ENCODE peak calls at places on chromosome 21, in seven cellular contexts. One of them, this sample, is unnamed.

GRCh38 chr21:27631471-27631870 is 664.6 kb upstream of the ADAMTS5 start:
- DNase-seq in heart left ventricle: no peak
- DNase-seq in heart right ventricle: no peak
- DNase-seq in OCI-LY7: no peak
- DNase-seq in colonic mucosa: no peak
- DNase-seq in left ventricle myocardium inferior: no peak
- DNase-seq in esophagus squamous epithelium: no peak
- DNase-seq in this sample: no peak

GRCh38 chr21:21232320-21232719 is 234.1 kb downstream of the NCAM2 start:
- DNase-seq in heart left ventricle: no peak
- DNase-seq in esophagus squamous epithelium: no peak
- DNase-seq in colonic mucosa: no peak
- DNase-seq in heart right ventricle: no peak
- DNase-seq in left ventricle myocardium inferior: no peak
- DNase-seq in OCI-LY7: no peak
- DNase-seq in this sample: no peak

GRCh38 chr21:25424045-25424444 is 183.2 kb downstream of the MRPL39 start:
- DNase-seq in esophagus squamous epithelium: no peak
- DNase-seq in heart left ventricle: no peak
- DNase-seq in colonic mucosa: no peak
- DNase-seq in heart right ventricle: no peak
- DNase-seq in left ventricle myocardium inferior: no peak
- DNase-seq in OCI-LY7: peak; percentile 1
- DNase-seq in this sample: no peak

GRCh38 chr21:38503588-38503987 is 5.3 kb upstream of the ERG start:
- DNase-seq in left ventricle myocardium inferior: no peak
- DNase-seq in OCI-LY7: no peak
- DNase-seq in colonic mucosa: no peak
- DNase-seq in heart right ventricle: peak; percentile 31
- DNase-seq in esophagus squamous epithelium: no peak
- DNase-seq in heart left ventricle: no peak
- DNase-seq in this sample: peak; percentile 84

GRCh38 chr21:26966978-26967913 is at the start of gene ADAMTS5:
- DNase-seq in colonic mucosa: peak; percentile 28
- DNase-seq in left ventricle myocardium inferior: peak; percentile 51
- DNase-seq in OCI-LY7: no peak
- DNase-seq in esophagus squamous epithelium: no peak
- DNase-seq in heart left ventricle: peak; percentile 72
- DNase-seq in heart right ventricle: peak; percentile 35
- DNase-seq in this sample: no peak

GRCh38 chr21:35652872-35653271 is 407.5 kb downstream of the SETD4 start:
- DNase-seq in heart right ventricle: no peak
- DNase-seq in left ventricle myocardium inferior: no peak
- DNase-seq in colonic mucosa: no peak
- DNase-seq in OCI-LY7: no peak
- DNase-seq in esophagus squamous epithelium: no peak
- DNase-seq in heart left ventricle: no peak
- DNase-seq in this sample: no peak

GRCh38 chr21:20970691-20971090 is 27.5 kb upstream of the NCAM2 start:
- DNase-seq in OCI-LY7: no peak
- DNase-seq in esophagus squamous epithelium: no peak
- DNase-seq in colonic mucosa: no peak
- DNase-seq in heart left ventricle: no peak
- DNase-seq in left ventricle myocardium inferior: no peak
- DNase-seq in heart right ventricle: no peak
- DNase-seq in this sample: no peak

GRCh38 chr21:38219049-38219628 is 37.7 kb upstream of the KCNJ15 start:
- DNase-seq in esophagus squamous epithelium: no peak
- DNase-seq in OCI-LY7: peak; percentile 53
- DNase-seq in left ventricle myocardium inferior: peak; percentile 46
- DNase-seq in colonic mucosa: peak; percentile 78
- DNase-seq in heart left ventricle: peak; percentile 70
- DNase-seq in heart right ventricle: peak; percentile 72
- DNase-seq in this sample: no peak

GRCh38 chr21:23155281-23155680 is 2157.1 kb downstream of the NCAM2 start:
- DNase-seq in heart right ventricle: no peak
- DNase-seq in colonic mucosa: no peak
- DNase-seq in esophagus squamous epithelium: no peak
- DNase-seq in OCI-LY7: no peak
- DNase-seq in heart left ventricle: no peak
- DNase-seq in left ventricle myocardium inferior: no peak
- DNase-seq in this sample: no peak

GRCh38 chr21:37804001-37804400 is 112.3 kb downstream of the KCNJ6 start:
- DNase-seq in OCI-LY7: no peak
- DNase-seq in esophagus squamous epithelium: no peak
- DNase-seq in heart left ventricle: no peak
- DNase-seq in left ventricle myocardium inferior: no peak
- DNase-seq in colonic mucosa: no peak
- DNase-seq in heart right ventricle: no peak
- DNase-seq in this sample: no peak

GRCh38 chr21:31387560-31388186 is 43.6 kb upstream of the TIAM1 start:
- DNase-seq in left ventricle myocardium inferior: no peak
- DNase-seq in heart left ventricle: no peak
- DNase-seq in colonic mucosa: no peak
- DNase-seq in esophagus squamous epithelium: no peak
- DNase-seq in heart right ventricle: no peak
- DNase-seq in OCI-LY7: no peak
- DNase-seq in this sample: no peak

GRCh38 chr21:14382486-14382834 is 486 bp downstream of the HSPA13 start:
- DNase-seq in left ventricle myocardium inferior: no peak
- DNase-seq in esophagus squamous epithelium: no peak
- DNase-seq in OCI-LY7: peak; percentile 42
- DNase-seq in heart left ventricle: no peak
- DNase-seq in heart right ventricle: peak; percentile 8
- DNase-seq in colonic mucosa: peak; percentile 43
- DNase-seq in this sample: no peak

GRCh38 chr21:27248791-27249190 is 281.9 kb upstream of the ADAMTS5 start:
- DNase-seq in left ventricle myocardium inferior: no peak
- DNase-seq in esophagus squamous epithelium: no peak
- DNase-seq in heart left ventricle: no peak
- DNase-seq in heart right ventricle: no peak
- DNase-seq in colonic mucosa: no peak
- DNase-seq in OCI-LY7: no peak
- DNase-seq in this sample: no peak

GRCh38 chr21:38422067-38422466 is 76.2 kb downstream of the ERG start:
- DNase-seq in colonic mucosa: no peak
- DNase-seq in esophagus squamous epithelium: no peak
- DNase-seq in OCI-LY7: no peak
- DNase-seq in heart right ventricle: no peak
- DNase-seq in left ventricle myocardium inferior: no peak
- DNase-seq in heart left ventricle: no peak
- DNase-seq in this sample: no peak

GRCh38 chr21:40687625-40688024 is 159.3 kb downstream of the DSCAM start:
- DNase-seq in esophagus squamous epithelium: no peak
- DNase-seq in colonic mucosa: no peak
- DNase-seq in heart left ventricle: no peak
- DNase-seq in heart right ventricle: no peak
- DNase-seq in left ventricle myocardium inferior: no peak
- DNase-seq in OCI-LY7: no peak
- DNase-seq in this sample: no peak

GRCh38 chr21:15243356-15243755 is 178.6 kb upstream of the NRIP1 start:
- DNase-seq in OCI-LY7: no peak
- DNase-seq in colonic mucosa: no peak
- DNase-seq in heart right ventricle: no peak
- DNase-seq in heart left ventricle: no peak
- DNase-seq in esophagus squamous epithelium: no peak
- DNase-seq in left ventricle myocardium inferior: no peak
- DNase-seq in this sample: no peak

GRCh38 chr21:27290020-27290419 is 323.1 kb upstream of the ADAMTS5 start:
- DNase-seq in esophagus squamous epithelium: no peak
- DNase-seq in heart right ventricle: no peak
- DNase-seq in OCI-LY7: no peak
- DNase-seq in heart left ventricle: no peak
- DNase-seq in left ventricle myocardium inferior: no peak
- DNase-seq in colonic mucosa: no peak
- DNase-seq in this sample: no peak

DNA sequence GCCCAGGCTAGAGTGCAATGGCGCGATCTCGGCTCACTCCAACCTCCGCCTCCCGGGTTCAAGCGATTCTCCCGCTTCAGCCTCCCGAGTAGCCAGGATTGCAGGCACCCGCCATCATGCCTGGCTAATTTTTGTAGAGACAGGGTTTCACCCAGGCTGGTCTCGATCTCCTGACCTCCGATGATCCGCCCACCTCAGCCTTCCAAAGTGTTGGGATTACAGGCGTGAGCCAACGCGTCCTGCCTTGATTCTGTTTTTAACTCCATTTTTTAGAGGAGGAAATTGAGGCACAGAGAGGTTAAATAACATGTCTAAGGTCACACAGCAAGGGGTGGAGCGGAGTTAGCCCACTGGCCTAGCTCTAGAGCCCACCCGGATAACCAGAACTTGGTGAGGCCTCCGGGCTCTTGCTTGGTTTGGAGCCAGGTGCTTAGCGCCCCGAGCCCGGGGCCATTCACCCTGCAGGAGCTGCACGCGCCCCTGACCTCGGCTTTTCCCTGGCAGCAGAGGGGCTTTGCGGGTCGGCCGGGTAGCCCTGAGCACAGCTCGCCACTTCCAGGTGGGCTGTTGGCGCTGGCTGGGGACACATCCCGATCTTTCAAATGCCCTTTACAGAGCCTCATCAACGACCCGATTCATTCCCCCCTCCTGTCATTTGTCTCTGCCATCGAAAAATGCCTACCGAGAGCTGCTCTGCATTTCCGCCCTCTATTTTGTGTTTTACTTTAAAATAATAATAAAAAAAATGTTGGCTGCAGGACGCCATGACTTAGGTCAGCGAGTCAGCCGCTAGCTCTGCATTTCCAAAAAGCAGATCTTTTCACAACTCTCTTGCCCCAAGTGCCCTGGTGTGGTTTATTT is 11.2 kb downstream of the SIM2 start:
- DNase-seq in heart left ventricle: no peak
- DNase-seq in left ventricle myocardium inferior: no peak
- DNase-seq in heart right ventricle: no peak
- DNase-seq in OCI-LY7: no peak
- DNase-seq in colonic mucosa: no peak
- DNase-seq in esophagus squamous epithelium: no peak
- DNase-seq in this sample: no peak
- H3K4me1 ChIP-seq in heart left ventricle: peaks cover 8% of the 10 kb centered on the region
- H3K4me1 ChIP-seq in left ventricle myocardium inferior: peaks cover 55% of the 10 kb centered on the region
- H3K4me1 ChIP-seq in heart right ventricle: peaks cover 23% of the 10 kb centered on the region
- H3K4me1 ChIP-seq in OCI-LY7: no peaks in the 10 kb centered on the region
- H3K4me1 ChIP-seq in colonic mucosa: peaks cover 8% of the 10 kb centered on the region
- H3K4me1 ChIP-seq in esophagus squamous epithelium: peaks cover 36% of the 10 kb centered on the region
- H3K4me1 ChIP-seq in this sample: peaks cover 25% of the 10 kb centered on the region

GRCh38 chr21:34636961-34637360 is 22.0 kb upstream of the RCAN1 start:
- DNase-seq in heart right ventricle: no peak
- DNase-seq in colonic mucosa: no peak
- DNase-seq in esophagus squamous epithelium: no peak
- DNase-seq in heart left ventricle: no peak
- DNase-seq in OCI-LY7: no peak
- DNase-seq in left ventricle myocardium inferior: no peak
- DNase-seq in this sample: no peak

GRCh38 chr21:34639250-34639649 is 24.3 kb upstream of the RCAN1 start:
- DNase-seq in colonic mucosa: no peak
- DNase-seq in esophagus squamous epithelium: no peak
- DNase-seq in left ventricle myocardium inferior: no peak
- DNase-seq in heart left ventricle: no peak
- DNase-seq in heart right ventricle: no peak
- DNase-seq in OCI-LY7: no peak
- DNase-seq in this sample: no peak

GRCh38 chr21:34632498-34632897 is 17.6 kb upstream of the RCAN1 start:
- DNase-seq in heart left ventricle: no peak
- DNase-seq in esophagus squamous epithelium: no peak
- DNase-seq in heart right ventricle: no peak
- DNase-seq in left ventricle myocardium inferior: no peak
- DNase-seq in colonic mucosa: no peak
- DNase-seq in OCI-LY7: no peak
- DNase-seq in this sample: no peak

GRCh38 chr21:34630536-34631143 is 15.7 kb upstream of the RCAN1 start:
- DNase-seq in heart left ventricle: no peak
- DNase-seq in heart right ventricle: peak; percentile 38
- DNase-seq in esophagus squamous epithelium: no peak
- DNase-seq in OCI-LY7: peak; percentile 64
- DNase-seq in colonic mucosa: peak; percentile 36
- DNase-seq in left ventricle myocardium inferior: no peak
- DNase-seq in this sample: no peak

DNA sequence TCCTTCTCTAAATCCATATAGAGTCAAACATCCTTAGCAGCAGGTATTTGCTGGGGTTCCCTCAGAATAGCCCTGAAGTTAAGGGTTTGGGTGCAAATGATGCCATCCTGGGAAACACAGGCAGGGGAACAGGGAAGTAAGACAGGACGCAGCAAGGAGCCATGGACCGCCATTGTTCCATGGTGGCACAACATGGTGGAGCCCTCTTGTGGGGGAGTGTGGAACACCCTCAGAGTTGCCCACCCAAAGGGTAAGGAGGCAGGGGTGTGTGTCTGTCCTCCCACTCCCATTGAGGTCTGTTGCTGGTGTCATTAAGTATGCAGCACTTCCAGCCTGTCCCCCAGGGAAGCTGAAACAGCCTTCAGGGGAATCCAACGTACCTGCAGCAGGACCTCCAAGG is 20.4 kb upstream of the RCAN1 start:
- DNase-seq in esophagus squamous epithelium: no peak
- DNase-seq in colonic mucosa: no peak
- DNase-seq in OCI-LY7: no peak
- DNase-seq in heart left ventricle: no peak
- DNase-seq in heart right ventricle: no peak
- DNase-seq in left ventricle myocardium inferior: no peak
- DNase-seq in this sample: no peak
- TF ChIP-seq CTCF in esophagus squamous epithelium: no peak
- TF ChIP-seq CTCF in colonic mucosa: no peak
- TF ChIP-seq CTCF in OCI-LY7: peak; percentile 70
- TF ChIP-seq CTCF in heart left ventricle: peak; percentile 26
- TF ChIP-seq CTCF in heart right ventricle: peak; percentile 19
- TF ChIP-seq CTCF in left ventricle myocardium inferior: peak; percentile 44
- TF ChIP-seq CTCF in this sample: no peak

DNA sequence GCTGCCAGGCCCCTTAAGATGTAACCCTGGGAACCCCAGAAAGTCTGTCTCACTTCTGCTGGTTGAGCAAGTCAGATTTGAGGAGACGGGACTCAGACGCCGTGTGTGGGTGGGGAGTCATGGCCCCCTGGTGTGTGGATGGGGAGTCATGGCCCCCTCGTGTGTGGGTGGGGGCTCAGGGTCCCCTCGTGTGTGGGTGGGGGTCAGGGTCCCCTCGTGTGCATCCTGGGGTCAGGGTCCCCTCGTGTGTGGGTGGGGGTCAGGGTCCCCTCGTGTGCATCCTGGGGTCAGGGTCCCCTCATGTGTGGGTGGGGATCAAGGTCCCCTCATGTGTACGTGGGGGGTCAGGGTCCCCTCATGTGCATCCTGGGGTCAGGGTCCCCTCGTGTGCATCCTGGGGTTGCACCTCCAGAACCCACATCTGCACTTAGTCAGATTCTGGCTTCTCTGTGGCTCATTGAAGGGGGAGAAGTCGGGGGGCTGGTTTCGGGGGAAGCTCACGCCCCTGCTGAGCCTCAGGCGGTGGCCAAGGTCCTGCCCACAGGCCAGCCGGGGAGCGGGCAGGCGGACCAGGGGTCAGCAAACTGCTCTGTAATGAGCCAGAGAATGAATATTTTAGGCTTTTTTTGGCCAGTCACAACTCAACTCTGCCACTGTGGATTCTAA is 33.4 kb upstream of the POFUT2 start:
- DNase-seq in heart right ventricle: no peak
- DNase-seq in left ventricle myocardium inferior: peak; percentile 0
- DNase-seq in colonic mucosa: no peak
- DNase-seq in heart left ventricle: peak; percentile 32
- DNase-seq in OCI-LY7: no peak
- DNase-seq in esophagus squamous epithelium: no peak
- DNase-seq in this sample: no peak
- H3K4me1 ChIP-seq in heart right ventricle: peaks cover 46% of the 10 kb centered on the region
- H3K4me1 ChIP-seq in left ventricle myocardium inferior: peaks cover 77% of the 10 kb centered on the region
- H3K4me1 ChIP-seq in colonic mucosa: no peaks in the 10 kb centered on the region
- H3K4me1 ChIP-seq in heart left ventricle: peaks cover 30% of the 10 kb centered on the region
- H3K4me1 ChIP-seq in OCI-LY7: no peaks in the 10 kb centered on the region
- H3K4me1 ChIP-seq in esophagus squamous epithelium: peaks cover 57% of the 10 kb centered on the region
- H3K4me1 ChIP-seq in this sample: peaks cover 73% of the 10 kb centered on the region

GRCh38 chr21:42769183-42769819 is 110.0 kb downstream of the WDR4 start:
- DNase-seq in heart left ventricle: no peak
- DNase-seq in colonic mucosa: no peak
- DNase-seq in heart right ventricle: no peak
- DNase-seq in esophagus squamous epithelium: no peak
- DNase-seq in OCI-LY7: no peak
- DNase-seq in left ventricle myocardium inferior: no peak
- DNase-seq in this sample: no peak
- TF ChIP-seq CTCF in heart left ventricle: no peak
- TF ChIP-seq CTCF in colonic mucosa: no peak
- TF ChIP-seq CTCF in heart right ventricle: no peak
- TF ChIP-seq CTCF in esophagus squamous epithelium: no peak
- TF ChIP-seq CTCF in OCI-LY7: no peak
- TF ChIP-seq CTCF in left ventricle myocardium inferior: no peak
- TF ChIP-seq CTCF in this sample: no peak